ENCODE peak calls at places on chromosome 5, in four cellular contexts. R is nephron progenitor cell, D is kidney tubule cell, X is IMR-90. Q is an unnamed sample.

GRCh38 chr5:36090033-36090432 is 23.4 kb upstream of the UGT3A2 start:
- DNase-seq in D (peak; percentile 55), R (no peak), X (peak; percentile 17), Q (peak; percentile 45)

GRCh38 chr5:88683506-88684135 is 199.4 kb downstream of the MEF2C start:
- DNase-seq in R (peak; percentile 49), X (no peak), D (no peak), Q (peak; percentile 35)

GRCh38 chr5:89276566-89277305 is 393.8 kb upstream of the MEF2C start:
- DNase-seq in R (no peak), D (peak; percentile 92), X (peak; percentile 74), Q (no peak)

GRCh38 chr5:173653822-173654523 is 37.5 kb upstream of the BOD1 start:
- DNase-seq in X (no peak), R (no peak), D (no peak), Q (no peak)

GRCh38 chr5:62273691-62274090 is 32.3 kb upstream of the KIF2A start:
- DNase-seq in D (no peak), R (no peak), X (no peak), Q (no peak)

GRCh38 chr5:42872865-42873264 is 61.2 kb upstream of the SELENOP start:
- DNase-seq in X (no peak), R (no peak), D (no peak), Q (no peak)

GRCh38 chr5:1178529-1179382 is 22.6 kb upstream of the SLC6A19 start:
- DNase-seq in X (no peak), R (no peak), D (no peak), Q (no peak)

GRCh38 chr5:112411903-112412302 is 7.2 kb downstream of the EPB41L4A start:
- DNase-seq in X (no peak), R (no peak), D (no peak), Q (no peak)

GRCh38 chr5:75603835-75604234 is 7.4 kb upstream of the ANKDD1B start:
- DNase-seq in R (no peak), X (no peak), D (no peak), Q (no peak)

GRCh38 chr5:139690385-139691274 is 42.5 kb downstream of the CXXC5 start:
- DNase-seq in R (peak; percentile 83), D (peak; percentile 75), X (peak; percentile 61), Q (no peak)

GRCh38 chr5:159061186-159061796 is 38.4 kb downstream of the EBF1 start:
- DNase-seq in X (peak; percentile 78), D (peak; percentile 43), R (no peak), Q (no peak)

GRCh38 chr5:146529984-146530383 is 14.0 kb upstream of the GPR151 start:
- DNase-seq in D (no peak), X (no peak), R (no peak), Q (no peak)

GRCh38 chr5:180103487-180103886 is 31.9 kb upstream of the RNF130 start:
- DNase-seq in X (no peak), D (no peak), R (no peak), Q (no peak)

GRCh38 chr5:16066320-16066719 is 113.3 kb downstream of the MARCHF11 start:
- DNase-seq in R (no peak), X (no peak), D (no peak), Q (no peak)

GRCh38 chr5:10903786-10904560 is 142.9 kb upstream of the DAP start:
- DNase-seq in D (no peak), X (no peak), R (no peak), Q (no peak)

GRCh38 chr5:56328753-56329560 is 95.8 kb upstream of the ANKRD55 start:
- DNase-seq in X (peak; percentile 76), D (peak; percentile 87), R (no peak), Q (no peak)

GRCh38 chr5:106755789-106756188 is 914.9 kb downstream of the EFNA5 start:
- DNase-seq in X (no peak), R (no peak), D (no peak), Q (no peak)

GRCh38 chr5:17743580-17744435 is 109.5 kb downstream of the TAF11L14 start:
- DNase-seq in D (no peak), X (peak; percentile 68), R (no peak), Q (no peak)

GRCh38 chr5:39016587-39017275 is 57.5 kb downstream of the RICTOR start:
- DNase-seq in X (no peak), D (no peak), R (no peak), Q (no peak)

GRCh38 chr5:66169534-66169933 is 25.4 kb downstream of the SREK1 start:
- DNase-seq in D (peak; percentile 86), R (no peak), X (peak; percentile 13), Q (no peak)

GRCh38 chr5:38719916-38720315 is 125.9 kb upstream of the OSMR start:
- DNase-seq in D (peak; percentile 87), X (peak; percentile 89), R (no peak), Q (no peak)

GRCh38 chr5:41748631-41749030 is 121.6 kb downstream of the OXCT1 start:
- DNase-seq in X (peak; percentile 50), D (peak; percentile 91), R (no peak), Q (no peak)

GRCh38 chr5:40623480-40624420 is 56.0 kb upstream of the PTGER4 start:
- DNase-seq in R (no peak), X (no peak), D (no peak), Q (no peak)